ENCODE peak calls at places on chromosomes 4 and X, in nine cellular contexts. V, N, G, T, H, J, R, U and F are unnamed samples.

GRCh38 chrX:152399395-152399794 is 51.7 kb downstream of the GABRA3 start:
- DNase-seq in H (no peak), N (no peak), U (no peak), R (no peak), G (no peak), J (no peak), T (no peak), V (no peak), F (no peak)

GRCh38 chr4:80070880-80071620 is 2.0 kb downstream of the ANTXR2 start:
- DNase-seq in T (no peak), N (no peak), V (no peak), J (no peak), H (no peak), R (no peak), G (no peak), U (no peak), F (peak)

GRCh38 chr4:114563536-114564315 is 34.9 kb upstream of the UGT8 start:
- DNase-seq in U (no peak), J (no peak), H (peak), G (no peak), R (peak), V (no peak), N (peak), T (no peak), F (peak)

GRCh38 chrX:15334561-15334960 is 762 bp downstream of the PIGA start:
- DNase-seq in V (no peak), T (no peak), R (no peak), J (no peak), U (no peak), N (peak), H (no peak), G (no peak), F (peak)

GRCh38 chr4:73822389-73822788 is 14.1 kb upstream of the CXCL6 start:
- DNase-seq in V (no peak), U (no peak), T (no peak), N (no peak), R (no peak), G (no peak), H (no peak), J (no peak), F (peak)

GRCh38 chr4:48093949-48094550 is 40.0 kb downstream of the TXK start:
- DNase-seq in V (no peak), T (no peak), U (no peak), J (no peak), G (no peak), H (peak), N (peak), R (peak), F (no peak)

GRCh38 chrX:136030357-136031225 is 45.4 kb downstream of the SLC9A6 start:
- DNase-seq in T (no peak), R (no peak), J (no peak), V (no peak), U (no peak), H (no peak), N (peak), G (no peak), F (peak)

GRCh38 chr4:7328913-7329638 is 105.7 kb downstream of the PSAPL1 start:
- DNase-seq in R (peak), G (no peak), J (no peak), V (no peak), T (no peak), H (no peak), N (peak), U (peak), F (peak)

GRCh38 chrX:83501540-83501939 is 6.5 kb upstream of the POU3F4 start:
- DNase-seq in U (no peak), N (no peak), G (no peak), T (no peak), R (no peak), V (no peak), H (no peak), J (no peak), F (no peak)

GRCh38 chr4:5918331-5919030 is 25.6 kb upstream of the CRMP1 start:
- DNase-seq in G (no peak), N (no peak), H (no peak), J (no peak), V (no peak), R (no peak), T (no peak), U (no peak), F (no peak)